ENCODE peak calls at places on chromosomes 5 and 9, in ten cellular contexts. V, B, J, U, Z, X, A, W, P and C are unnamed samples.

GRCh38 chr9:70566743-70567142 is 152.3 kb upstream of the KLF9 start:
- DNase-seq in Z (no peak), J (peak; percentile 44), A (no peak), W (no peak), U (no peak), P (no peak), V (no peak), B (no peak), X (no peak), C (no peak)

GRCh38 chr9:93309889-93310425 is 126.0 kb downstream of the WNK2 start:
- DNase-seq in Z (no peak), V (no peak), J (no peak), A (no peak), P (no peak), W (no peak), U (no peak), B (no peak), X (no peak), C (no peak)

GRCh38 chr5:135551593-135552447 is 16.1 kb upstream of the NEUROG1 start:
- DNase-seq in A (peak; percentile 79), P (peak; percentile 44), Z (peak; percentile 81), B (peak; percentile 73), W (peak; percentile 63), X (no peak), U (peak; percentile 19), V (peak; percentile 57), J (peak; percentile 56), C (no peak)

GRCh38 chr9:132531187-132531586 is 51.2 kb upstream of the BARHL1 start:
- DNase-seq in B (no peak), X (no peak), U (no peak), P (no peak), J (no peak), Z (no peak), V (no peak), W (no peak), A (no peak), C (no peak)

GRCh38 chr5:67149933-67150523 is 46.6 kb downstream of the CD180 start:
- DNase-seq in J (no peak), B (no peak), W (no peak), X (no peak), U (no peak), A (no peak), V (no peak), P (peak; percentile 23), Z (no peak), C (no peak)

GRCh38 chr5:176397736-176398420 is 9.3 kb downstream of the HIGD2A start:
- DNase-seq in U (no peak), J (no peak), V (no peak), A (no peak), B (peak; percentile 50), W (no peak), Z (no peak), P (no peak), X (no peak), C (no peak)

GRCh38 chr5:34639852-34640626 is 16.1 kb upstream of the RAI14 start:
- DNase-seq in A (no peak), Z (no peak), V (no peak), J (no peak), W (peak; percentile 28), B (no peak), P (no peak), U (no peak), X (no peak), C (no peak)

GRCh38 chr5:198516-198915 is 7.2 kb downstream of the LRRC14B start:
- DNase-seq in J (no peak), B (peak; percentile 48), X (no peak), P (no peak), V (no peak), Z (no peak), W (no peak), U (no peak), A (no peak), C (no peak)

GRCh38 chr5:172624083-172624995 is 16.7 kb upstream of the NEURL1B start:
- DNase-seq in J (no peak), A (no peak), W (no peak), X (no peak), U (no peak), B (no peak), Z (no peak), V (no peak), P (no peak), C (no peak)

GRCh38 chr5:148875205-148875875 is 48.9 kb downstream of the ADRB2 start:
- DNase-seq in W (no peak), B (no peak), X (no peak), J (no peak), U (no peak), Z (no peak), A (no peak), P (no peak), V (no peak), C (no peak)

GRCh38 chr5:98510111-98510510 is 263.4 kb upstream of the RGMB start:
- DNase-seq in J (no peak), B (no peak), A (no peak), X (no peak), U (no peak), V (peak; percentile 62), Z (no peak), P (no peak), W (peak; percentile 50), C (no peak)

GRCh38 chr9:90287567-90288274 is 354.9 kb downstream of the DIRAS2 start:
- DNase-seq in U (no peak), P (no peak), J (no peak), Z (no peak), B (no peak), W (no peak), A (peak; percentile 25), X (no peak), V (no peak), C (no peak)

GRCh38 chr5:91281409-91281808 is 101.7 kb downstream of the ARRDC3 start:
- DNase-seq in A (no peak), V (no peak), P (peak; percentile 73), W (peak; percentile 77), X (no peak), U (no peak), B (no peak), J (no peak), Z (no peak), C (peak; percentile 93)

GRCh38 chr5:172370648-172371248 is 83.6 kb downstream of the SH3PXD2B start:
- DNase-seq in X (no peak), J (peak; percentile 27), A (peak; percentile 68), B (no peak), U (no peak), Z (no peak), W (peak; percentile 44), P (peak; percentile 12), V (no peak), C (no peak)

GRCh38 chr9:69758001-69758730 is 1.6 kb downstream of the PTAR1 start:
- DNase-seq in P (no peak), X (no peak), V (no peak), J (no peak), Z (no peak), W (no peak), A (peak; percentile 41), B (no peak), U (no peak), C (no peak)